ENCODE peak calls at places on chromosomes 1 and 21, in nine cellular contexts. B is T-helper 2 cell; W is foreskin fibroblast; A is A673; Y is iPS-NIHi11; R is stimulated activated CD8-positive, alpha-beta memory T cell treated with anti-CD3 and anti-CD28 coated beads, Interleukin-2, amount 100 ng/mL, for 1 hour; D is HT1080; P is NAMALWA; C is MCF 10A. S is an unnamed sample.
A peak's percentile ranks its signal among the peaks of the same experiment; 100 is the strongest.

GRCh38 chr1:173920868-173921267 is 3.7 kb upstream of the SERPINC1 start:
- DNase-seq in P (peak; percentile 42), D (peak; percentile 23), A (no peak), C (no peak), R (no peak), B (no peak), W (no peak), Y (no peak), S (no peak)

GRCh38 chr21:34335316-34335715 is 28.5 kb upstream of the KCNE2 start:
- DNase-seq in B (no peak), D (no peak), R (no peak), C (no peak), P (no peak), W (peak; percentile 91), A (no peak), Y (no peak), S (no peak)

GRCh38 chr1:44881011-44881632 is 38.1 kb upstream of the PTCH2 start:
- DNase-seq in W (peak; percentile 74), A (no peak), B (no peak), C (peak; percentile 27), R (no peak), D (peak; percentile 16), P (no peak), Y (no peak), S (no peak)

GRCh38 chr1:200909757-200910239 is 15.1 kb downstream of the INAVA start:
- DNase-seq in C (no peak), P (no peak), A (no peak), Y (no peak), B (no peak), R (no peak), W (no peak), D (no peak), S (no peak)

GRCh38 chr1:89994805-89995594 is at the start of gene ZNF326:
- DNase-seq in D (peak; percentile 98), W (peak; percentile 96), A (peak; percentile 97), R (peak; percentile 86), P (peak; percentile 94), Y (peak; percentile 100), B (peak; percentile 90), C (peak; percentile 97), S (peak; percentile 96)

GRCh38 chr21:39842741-39843146 is 24.5 kb upstream of the PCP4 start:
- DNase-seq in R (no peak), B (no peak), W (no peak), A (no peak), D (no peak), P (no peak), Y (no peak), C (no peak), S (no peak)

GRCh38 chr1:36471830-36472641 is 7.9 kb upstream of the MRPS15 start:
- DNase-seq in P (peak; percentile 75), B (no peak), R (no peak), Y (no peak), W (no peak), C (no peak), D (no peak), A (no peak), S (no peak)

GRCh38 chr21:44571844-44572782 is 1.4 kb upstream of the KRTAP10-4 start:
- DNase-seq in R (no peak), D (no peak), A (no peak), P (no peak), B (no peak), W (no peak), C (no peak), Y (no peak), S (no peak)

GRCh38 chr1:156490401-156491032 is 10.1 kb downstream of the MEF2D start:
- DNase-seq in P (peak; percentile 38), D (no peak), Y (peak; percentile 73), A (no peak), R (no peak), B (no peak), W (no peak), C (peak; percentile 27), S (no peak)

GRCh38 chr1:29579821-29580425 is 343.6 kb downstream of the PTPRU start:
- DNase-seq in P (no peak), D (peak; percentile 84), Y (no peak), W (peak; percentile 48), C (peak; percentile 33), A (no peak), R (no peak), B (no peak), S (no peak)

GRCh38 chr1:62299426-62300200 is 19.6 kb downstream of the KANK4 start:
- DNase-seq in D (no peak), P (no peak), R (no peak), Y (no peak), B (no peak), W (no peak), C (peak; percentile 64), A (no peak), S (no peak)

GRCh38 chr1:53373246-53373645 is 45.4 kb upstream of the LRP8 start:
- DNase-seq in B (no peak), P (no peak), D (no peak), A (no peak), C (no peak), W (no peak), Y (no peak), R (no peak), S (no peak)

GRCh38 chr21:38297193-38297592 is 40.4 kb downstream of the KCNJ15 start:
- DNase-seq in Y (no peak), R (no peak), D (peak; percentile 80), W (peak; percentile 78), B (no peak), C (peak; percentile 56), P (no peak), A (no peak), S (no peak)

GRCh38 chr1:3409737-3410434 is 44.6 kb upstream of the ARHGEF16 start:
- DNase-seq in D (peak; percentile 11), Y (peak; percentile 72), B (no peak), C (peak; percentile 56), R (no peak), P (no peak), W (peak; percentile 50), A (peak; percentile 49), S (no peak)

GRCh38 chr1:199305053-199305452 is 666.2 kb downstream of the PTPRC start:
- DNase-seq in C (no peak), D (no peak), A (no peak), P (no peak), R (no peak), Y (no peak), W (no peak), B (no peak), S (no peak)

GRCh38 chr1:145985502-145986439 is 10.6 kb downstream of the TXNIP start:
- DNase-seq in D (peak; percentile 82), C (peak; percentile 88), A (peak; percentile 42), R (no peak), W (peak; percentile 64), Y (no peak), B (no peak), P (no peak), S (no peak)

GRCh38 chr1:117268926-117269378 is 58.2 kb upstream of the VTCN1 start:
- DNase-seq in W (no peak), D (no peak), Y (peak; percentile 70), A (no peak), B (no peak), C (no peak), P (no peak), R (no peak), S (no peak)

GRCh38 chr1:226548281-226549093 is at the start of gene STUM:
- DNase-seq in D (no peak), A (peak; percentile 41), P (no peak), B (no peak), C (no peak), W (peak; percentile 26), Y (peak; percentile 80), R (no peak), S (peak; percentile 46)

GRCh38 chr1:52423771-52424170 is 19.4 kb downstream of the PRPF38A start:
- DNase-seq in C (no peak), W (no peak), Y (no peak), P (no peak), R (peak; percentile 40), A (peak; percentile 45), B (peak; percentile 64), D (no peak), S (no peak)

GRCh38 chr1:245807954-245808719 is 653.4 kb downstream of the KIF26B start:
- DNase-seq in D (no peak), W (no peak), R (no peak), A (no peak), C (no peak), P (peak; percentile 66), B (no peak), Y (no peak), S (no peak)

S was measured in GM12892.